ENCODE peak calls at places on chromosome 16, in seven cellular contexts. One of them, this sample, is unnamed.

GRCh38 chr16:988465-989353 is 7.1 kb downstream of the SOX8 start:
- ATAC-seq in activated naive CD8-positive, alpha-beta T cell treated with anti-CD3 and anti-CD28 coated beads, Interleukin-2, amount 10 ng/mL, durations not matched to agents 7 days and 5 days: no peak
- ATAC-seq in stimulated activated naive CD8-positive, alpha-beta T cell treated with anti-CD3 and anti-CD28 coated beads, Interleukin-15, amount 100 ng/mL, for 72 hours: no peak
- ATAC-seq in heart right ventricle: no peak
- ATAC-seq in activated naive CD4-positive, alpha-beta T cell treated with anti-CD3 and anti-CD28 coated beads, Interleukin-2, amount 50 U/mL, for 72 hours: no peak
- ATAC-seq in stimulated activated memory B cell treated with anti-CD40 and anti-IgM and Interleukin-4, amounts not matched to agents 10 μg/mL and 1 μg/mL and 100 μg/mL, for 72 hours: no peak
- ATAC-seq in activated T-cell treated with anti-CD3 and anti-CD28 coated beads, Interleukin-2, amount 50 U/mL, for 4 hours: no peak
- ATAC-seq in this sample: no peak

GRCh38 chr16:78866556-78866955 is 734.0 kb downstream of the MAF start:
- ATAC-seq in activated naive CD8-positive, alpha-beta T cell treated with anti-CD3 and anti-CD28 coated beads, Interleukin-2, amount 10 ng/mL, durations not matched to agents 7 days and 5 days: no peak
- ATAC-seq in stimulated activated naive CD8-positive, alpha-beta T cell treated with anti-CD3 and anti-CD28 coated beads, Interleukin-15, amount 100 ng/mL, for 72 hours: no peak
- ATAC-seq in heart right ventricle: peak; percentile 93
- ATAC-seq in activated naive CD4-positive, alpha-beta T cell treated with anti-CD3 and anti-CD28 coated beads, Interleukin-2, amount 50 U/mL, for 72 hours: no peak
- ATAC-seq in stimulated activated memory B cell treated with anti-CD40 and anti-IgM and Interleukin-4, amounts not matched to agents 10 μg/mL and 1 μg/mL and 100 μg/mL, for 72 hours: no peak
- ATAC-seq in activated T-cell treated with anti-CD3 and anti-CD28 coated beads, Interleukin-2, amount 50 U/mL, for 4 hours: no peak
- ATAC-seq in this sample: no peak

GRCh38 chr16:77491091-77491490 is 56.3 kb upstream of the ADAMTS18 start:
- ATAC-seq in activated naive CD8-positive, alpha-beta T cell treated with anti-CD3 and anti-CD28 coated beads, Interleukin-2, amount 10 ng/mL, durations not matched to agents 7 days and 5 days: no peak
- ATAC-seq in stimulated activated naive CD8-positive, alpha-beta T cell treated with anti-CD3 and anti-CD28 coated beads, Interleukin-15, amount 100 ng/mL, for 72 hours: no peak
- ATAC-seq in heart right ventricle: no peak
- ATAC-seq in activated naive CD4-positive, alpha-beta T cell treated with anti-CD3 and anti-CD28 coated beads, Interleukin-2, amount 50 U/mL, for 72 hours: no peak
- ATAC-seq in stimulated activated memory B cell treated with anti-CD40 and anti-IgM and Interleukin-4, amounts not matched to agents 10 μg/mL and 1 μg/mL and 100 μg/mL, for 72 hours: no peak
- ATAC-seq in activated T-cell treated with anti-CD3 and anti-CD28 coated beads, Interleukin-2, amount 50 U/mL, for 4 hours: no peak
- ATAC-seq in this sample: no peak

GRCh38 chr16:67676516-67676915 is 9.9 kb downstream of the C16orf86 start:
- ATAC-seq in activated naive CD8-positive, alpha-beta T cell treated with anti-CD3 and anti-CD28 coated beads, Interleukin-2, amount 10 ng/mL, durations not matched to agents 7 days and 5 days: no peak
- ATAC-seq in stimulated activated naive CD8-positive, alpha-beta T cell treated with anti-CD3 and anti-CD28 coated beads, Interleukin-15, amount 100 ng/mL, for 72 hours: no peak
- ATAC-seq in heart right ventricle: no peak
- ATAC-seq in activated naive CD4-positive, alpha-beta T cell treated with anti-CD3 and anti-CD28 coated beads, Interleukin-2, amount 50 U/mL, for 72 hours: no peak
- ATAC-seq in stimulated activated memory B cell treated with anti-CD40 and anti-IgM and Interleukin-4, amounts not matched to agents 10 μg/mL and 1 μg/mL and 100 μg/mL, for 72 hours: no peak
- ATAC-seq in activated T-cell treated with anti-CD3 and anti-CD28 coated beads, Interleukin-2, amount 50 U/mL, for 4 hours: no peak
- ATAC-seq in this sample: no peak

GRCh38 chr16:76959166-76959565 is 231.8 kb upstream of the MON1B start:
- ATAC-seq in activated naive CD8-positive, alpha-beta T cell treated with anti-CD3 and anti-CD28 coated beads, Interleukin-2, amount 10 ng/mL, durations not matched to agents 7 days and 5 days: no peak
- ATAC-seq in stimulated activated naive CD8-positive, alpha-beta T cell treated with anti-CD3 and anti-CD28 coated beads, Interleukin-15, amount 100 ng/mL, for 72 hours: no peak
- ATAC-seq in heart right ventricle: no peak
- ATAC-seq in activated naive CD4-positive, alpha-beta T cell treated with anti-CD3 and anti-CD28 coated beads, Interleukin-2, amount 50 U/mL, for 72 hours: no peak
- ATAC-seq in stimulated activated memory B cell treated with anti-CD40 and anti-IgM and Interleukin-4, amounts not matched to agents 10 μg/mL and 1 μg/mL and 100 μg/mL, for 72 hours: no peak
- ATAC-seq in activated T-cell treated with anti-CD3 and anti-CD28 coated beads, Interleukin-2, amount 50 U/mL, for 4 hours: no peak
- ATAC-seq in this sample: no peak

GRCh38 chr16:1874854-1875253 is 2.9 kb upstream of the MEIOB start:
- ATAC-seq in activated naive CD8-positive, alpha-beta T cell treated with anti-CD3 and anti-CD28 coated beads, Interleukin-2, amount 10 ng/mL, durations not matched to agents 7 days and 5 days: no peak
- ATAC-seq in stimulated activated naive CD8-positive, alpha-beta T cell treated with anti-CD3 and anti-CD28 coated beads, Interleukin-15, amount 100 ng/mL, for 72 hours: no peak
- ATAC-seq in heart right ventricle: no peak
- ATAC-seq in activated naive CD4-positive, alpha-beta T cell treated with anti-CD3 and anti-CD28 coated beads, Interleukin-2, amount 50 U/mL, for 72 hours: no peak
- ATAC-seq in stimulated activated memory B cell treated with anti-CD40 and anti-IgM and Interleukin-4, amounts not matched to agents 10 μg/mL and 1 μg/mL and 100 μg/mL, for 72 hours: no peak
- ATAC-seq in activated T-cell treated with anti-CD3 and anti-CD28 coated beads, Interleukin-2, amount 50 U/mL, for 4 hours: no peak
- ATAC-seq in this sample: no peak

GRCh38 chr16:54931041-54931756 is 534 bp downstream of the IRX5 start:
- ATAC-seq in activated naive CD8-positive, alpha-beta T cell treated with anti-CD3 and anti-CD28 coated beads, Interleukin-2, amount 10 ng/mL, durations not matched to agents 7 days and 5 days: no peak
- ATAC-seq in stimulated activated naive CD8-positive, alpha-beta T cell treated with anti-CD3 and anti-CD28 coated beads, Interleukin-15, amount 100 ng/mL, for 72 hours: no peak
- ATAC-seq in heart right ventricle: no peak
- ATAC-seq in activated naive CD4-positive, alpha-beta T cell treated with anti-CD3 and anti-CD28 coated beads, Interleukin-2, amount 50 U/mL, for 72 hours: no peak
- ATAC-seq in stimulated activated memory B cell treated with anti-CD40 and anti-IgM and Interleukin-4, amounts not matched to agents 10 μg/mL and 1 μg/mL and 100 μg/mL, for 72 hours: no peak
- ATAC-seq in activated T-cell treated with anti-CD3 and anti-CD28 coated beads, Interleukin-2, amount 50 U/mL, for 4 hours: no peak
- ATAC-seq in this sample: no peak

GRCh38 chr16:89031715-89032659 is 55.0 kb upstream of the CBFA2T3 start:
- ATAC-seq in activated naive CD8-positive, alpha-beta T cell treated with anti-CD3 and anti-CD28 coated beads, Interleukin-2, amount 10 ng/mL, durations not matched to agents 7 days and 5 days: peak; percentile 90
- ATAC-seq in stimulated activated naive CD8-positive, alpha-beta T cell treated with anti-CD3 and anti-CD28 coated beads, Interleukin-15, amount 100 ng/mL, for 72 hours: peak; percentile 98
- ATAC-seq in heart right ventricle: no peak
- ATAC-seq in activated naive CD4-positive, alpha-beta T cell treated with anti-CD3 and anti-CD28 coated beads, Interleukin-2, amount 50 U/mL, for 72 hours: peak; percentile 97
- ATAC-seq in stimulated activated memory B cell treated with anti-CD40 and anti-IgM and Interleukin-4, amounts not matched to agents 10 μg/mL and 1 μg/mL and 100 μg/mL, for 72 hours: peak; percentile 98
- ATAC-seq in activated T-cell treated with anti-CD3 and anti-CD28 coated beads, Interleukin-2, amount 50 U/mL, for 4 hours: peak; percentile 95
- ATAC-seq in this sample: peak; percentile 66

GRCh38 chr16:89357460-89357859 is 132.9 kb downstream of the ANKRD11 start:
- ATAC-seq in activated naive CD8-positive, alpha-beta T cell treated with anti-CD3 and anti-CD28 coated beads, Interleukin-2, amount 10 ng/mL, durations not matched to agents 7 days and 5 days: no peak
- ATAC-seq in stimulated activated naive CD8-positive, alpha-beta T cell treated with anti-CD3 and anti-CD28 coated beads, Interleukin-15, amount 100 ng/mL, for 72 hours: no peak
- ATAC-seq in heart right ventricle: peak; percentile 43
- ATAC-seq in activated naive CD4-positive, alpha-beta T cell treated with anti-CD3 and anti-CD28 coated beads, Interleukin-2, amount 50 U/mL, for 72 hours: no peak
- ATAC-seq in stimulated activated memory B cell treated with anti-CD40 and anti-IgM and Interleukin-4, amounts not matched to agents 10 μg/mL and 1 μg/mL and 100 μg/mL, for 72 hours: no peak
- ATAC-seq in activated T-cell treated with anti-CD3 and anti-CD28 coated beads, Interleukin-2, amount 50 U/mL, for 4 hours: no peak
- ATAC-seq in this sample: no peak

GRCh38 chr16:1283996-1284592 is 25.3 kb upstream of the UBE2I start:
- ATAC-seq in activated naive CD8-positive, alpha-beta T cell treated with anti-CD3 and anti-CD28 coated beads, Interleukin-2, amount 10 ng/mL, durations not matched to agents 7 days and 5 days: no peak
- ATAC-seq in stimulated activated naive CD8-positive, alpha-beta T cell treated with anti-CD3 and anti-CD28 coated beads, Interleukin-15, amount 100 ng/mL, for 72 hours: no peak
- ATAC-seq in heart right ventricle: no peak
- ATAC-seq in activated naive CD4-positive, alpha-beta T cell treated with anti-CD3 and anti-CD28 coated beads, Interleukin-2, amount 50 U/mL, for 72 hours: no peak
- ATAC-seq in stimulated activated memory B cell treated with anti-CD40 and anti-IgM and Interleukin-4, amounts not matched to agents 10 μg/mL and 1 μg/mL and 100 μg/mL, for 72 hours: no peak
- ATAC-seq in activated T-cell treated with anti-CD3 and anti-CD28 coated beads, Interleukin-2, amount 50 U/mL, for 4 hours: no peak
- ATAC-seq in this sample: no peak

GRCh38 chr16:75333770-75334169 is 82.3 kb upstream of the BCAR1 start:
- ATAC-seq in activated naive CD8-positive, alpha-beta T cell treated with anti-CD3 and anti-CD28 coated beads, Interleukin-2, amount 10 ng/mL, durations not matched to agents 7 days and 5 days: peak; percentile 61
- ATAC-seq in stimulated activated naive CD8-positive, alpha-beta T cell treated with anti-CD3 and anti-CD28 coated beads, Interleukin-15, amount 100 ng/mL, for 72 hours: no peak
- ATAC-seq in heart right ventricle: no peak
- ATAC-seq in activated naive CD4-positive, alpha-beta T cell treated with anti-CD3 and anti-CD28 coated beads, Interleukin-2, amount 50 U/mL, for 72 hours: peak; percentile 28
- ATAC-seq in stimulated activated memory B cell treated with anti-CD40 and anti-IgM and Interleukin-4, amounts not matched to agents 10 μg/mL and 1 μg/mL and 100 μg/mL, for 72 hours: no peak
- ATAC-seq in activated T-cell treated with anti-CD3 and anti-CD28 coated beads, Interleukin-2, amount 50 U/mL, for 4 hours: no peak
- ATAC-seq in this sample: no peak

GRCh38 chr16:68214726-68215125 is 21.2 kb downstream of the ESRP2 start:
- ATAC-seq in activated naive CD8-positive, alpha-beta T cell treated with anti-CD3 and anti-CD28 coated beads, Interleukin-2, amount 10 ng/mL, durations not matched to agents 7 days and 5 days: no peak
- ATAC-seq in stimulated activated naive CD8-positive, alpha-beta T cell treated with anti-CD3 and anti-CD28 coated beads, Interleukin-15, amount 100 ng/mL, for 72 hours: no peak
- ATAC-seq in heart right ventricle: no peak
- ATAC-seq in activated naive CD4-positive, alpha-beta T cell treated with anti-CD3 and anti-CD28 coated beads, Interleukin-2, amount 50 U/mL, for 72 hours: no peak
- ATAC-seq in stimulated activated memory B cell treated with anti-CD40 and anti-IgM and Interleukin-4, amounts not matched to agents 10 μg/mL and 1 μg/mL and 100 μg/mL, for 72 hours: no peak
- ATAC-seq in activated T-cell treated with anti-CD3 and anti-CD28 coated beads, Interleukin-2, amount 50 U/mL, for 4 hours: no peak
- ATAC-seq in this sample: no peak

GRCh38 chr16:63289834-63290460 is 1253.7 kb upstream of the CDH8 start:
- ATAC-seq in activated naive CD8-positive, alpha-beta T cell treated with anti-CD3 and anti-CD28 coated beads, Interleukin-2, amount 10 ng/mL, durations not matched to agents 7 days and 5 days: no peak
- ATAC-seq in stimulated activated naive CD8-positive, alpha-beta T cell treated with anti-CD3 and anti-CD28 coated beads, Interleukin-15, amount 100 ng/mL, for 72 hours: no peak
- ATAC-seq in heart right ventricle: peak; percentile 88
- ATAC-seq in activated naive CD4-positive, alpha-beta T cell treated with anti-CD3 and anti-CD28 coated beads, Interleukin-2, amount 50 U/mL, for 72 hours: no peak
- ATAC-seq in stimulated activated memory B cell treated with anti-CD40 and anti-IgM and Interleukin-4, amounts not matched to agents 10 μg/mL and 1 μg/mL and 100 μg/mL, for 72 hours: no peak
- ATAC-seq in activated T-cell treated with anti-CD3 and anti-CD28 coated beads, Interleukin-2, amount 50 U/mL, for 4 hours: no peak
- ATAC-seq in this sample: no peak

GRCh38 chr16:9206156-9206555 is 114.7 kb downstream of the HAPSTR1 start:
- ATAC-seq in activated naive CD8-positive, alpha-beta T cell treated with anti-CD3 and anti-CD28 coated beads, Interleukin-2, amount 10 ng/mL, durations not matched to agents 7 days and 5 days: no peak
- ATAC-seq in stimulated activated naive CD8-positive, alpha-beta T cell treated with anti-CD3 and anti-CD28 coated beads, Interleukin-15, amount 100 ng/mL, for 72 hours: no peak
- ATAC-seq in heart right ventricle: no peak
- ATAC-seq in activated naive CD4-positive, alpha-beta T cell treated with anti-CD3 and anti-CD28 coated beads, Interleukin-2, amount 50 U/mL, for 72 hours: no peak
- ATAC-seq in stimulated activated memory B cell treated with anti-CD40 and anti-IgM and Interleukin-4, amounts not matched to agents 10 μg/mL and 1 μg/mL and 100 μg/mL, for 72 hours: no peak
- ATAC-seq in activated T-cell treated with anti-CD3 and anti-CD28 coated beads, Interleukin-2, amount 50 U/mL, for 4 hours: no peak
- ATAC-seq in this sample: no peak

GRCh38 chr16:450385-450784 is 24.9 kb downstream of the RAB11FIP3 start:
- ATAC-seq in activated naive CD8-positive, alpha-beta T cell treated with anti-CD3 and anti-CD28 coated beads, Interleukin-2, amount 10 ng/mL, durations not matched to agents 7 days and 5 days: no peak
- ATAC-seq in stimulated activated naive CD8-positive, alpha-beta T cell treated with anti-CD3 and anti-CD28 coated beads, Interleukin-15, amount 100 ng/mL, for 72 hours: no peak
- ATAC-seq in heart right ventricle: no peak
- ATAC-seq in activated naive CD4-positive, alpha-beta T cell treated with anti-CD3 and anti-CD28 coated beads, Interleukin-2, amount 50 U/mL, for 72 hours: no peak
- ATAC-seq in stimulated activated memory B cell treated with anti-CD40 and anti-IgM and Interleukin-4, amounts not matched to agents 10 μg/mL and 1 μg/mL and 100 μg/mL, for 72 hours: peak; percentile 84
- ATAC-seq in activated T-cell treated with anti-CD3 and anti-CD28 coated beads, Interleukin-2, amount 50 U/mL, for 4 hours: no peak
- ATAC-seq in this sample: no peak

GRCh38 chr16:58533751-58534470 is 18.6 kb downstream of the SETD6 start:
- ATAC-seq in activated naive CD8-positive, alpha-beta T cell treated with anti-CD3 and anti-CD28 coated beads, Interleukin-2, amount 10 ng/mL, durations not matched to agents 7 days and 5 days: no peak
- ATAC-seq in stimulated activated naive CD8-positive, alpha-beta T cell treated with anti-CD3 and anti-CD28 coated beads, Interleukin-15, amount 100 ng/mL, for 72 hours: no peak
- ATAC-seq in heart right ventricle: peak; percentile 79
- ATAC-seq in activated naive CD4-positive, alpha-beta T cell treated with anti-CD3 and anti-CD28 coated beads, Interleukin-2, amount 50 U/mL, for 72 hours: no peak
- ATAC-seq in stimulated activated memory B cell treated with anti-CD40 and anti-IgM and Interleukin-4, amounts not matched to agents 10 μg/mL and 1 μg/mL and 100 μg/mL, for 72 hours: no peak
- ATAC-seq in activated T-cell treated with anti-CD3 and anti-CD28 coated beads, Interleukin-2, amount 50 U/mL, for 4 hours: no peak
- ATAC-seq in this sample: no peak

GRCh38 chr16:68493412-68494070 is 45.2 kb upstream of the SMPD3 start:
- ATAC-seq in activated naive CD8-positive, alpha-beta T cell treated with anti-CD3 and anti-CD28 coated beads, Interleukin-2, amount 10 ng/mL, durations not matched to agents 7 days and 5 days: no peak
- ATAC-seq in stimulated activated naive CD8-positive, alpha-beta T cell treated with anti-CD3 and anti-CD28 coated beads, Interleukin-15, amount 100 ng/mL, for 72 hours: no peak
- ATAC-seq in heart right ventricle: peak; percentile 40
- ATAC-seq in activated naive CD4-positive, alpha-beta T cell treated with anti-CD3 and anti-CD28 coated beads, Interleukin-2, amount 50 U/mL, for 72 hours: no peak
- ATAC-seq in stimulated activated memory B cell treated with anti-CD40 and anti-IgM and Interleukin-4, amounts not matched to agents 10 μg/mL and 1 μg/mL and 100 μg/mL, for 72 hours: no peak
- ATAC-seq in activated T-cell treated with anti-CD3 and anti-CD28 coated beads, Interleukin-2, amount 50 U/mL, for 4 hours: no peak
- ATAC-seq in this sample: no peak

GRCh38 chr16:67185003-67185865 is 1.5 kb upstream of the MATCAP1 start:
- ATAC-seq in activated naive CD8-positive, alpha-beta T cell treated with anti-CD3 and anti-CD28 coated beads, Interleukin-2, amount 10 ng/mL, durations not matched to agents 7 days and 5 days: peak; percentile 24
- ATAC-seq in stimulated activated naive CD8-positive, alpha-beta T cell treated with anti-CD3 and anti-CD28 coated beads, Interleukin-15, amount 100 ng/mL, for 72 hours: peak; percentile 50
- ATAC-seq in heart right ventricle: peak; percentile 48
- ATAC-seq in activated naive CD4-positive, alpha-beta T cell treated with anti-CD3 and anti-CD28 coated beads, Interleukin-2, amount 50 U/mL, for 72 hours: no peak
- ATAC-seq in stimulated activated memory B cell treated with anti-CD40 and anti-IgM and Interleukin-4, amounts not matched to agents 10 μg/mL and 1 μg/mL and 100 μg/mL, for 72 hours: peak; percentile 52
- ATAC-seq in activated T-cell treated with anti-CD3 and anti-CD28 coated beads, Interleukin-2, amount 50 U/mL, for 4 hours: peak; percentile 25
- ATAC-seq in this sample: peak; percentile 45

GRCh38 chr16:58499615-58500328 is at the start of gene NDRG4:
- ATAC-seq in activated naive CD8-positive, alpha-beta T cell treated with anti-CD3 and anti-CD28 coated beads, Interleukin-2, amount 10 ng/mL, durations not matched to agents 7 days and 5 days: peak; percentile 80
- ATAC-seq in stimulated activated naive CD8-positive, alpha-beta T cell treated with anti-CD3 and anti-CD28 coated beads, Interleukin-15, amount 100 ng/mL, for 72 hours: peak; percentile 55
- ATAC-seq in heart right ventricle: peak; percentile 19
- ATAC-seq in activated naive CD4-positive, alpha-beta T cell treated with anti-CD3 and anti-CD28 coated beads, Interleukin-2, amount 50 U/mL, for 72 hours: peak; percentile 25
- ATAC-seq in stimulated activated memory B cell treated with anti-CD40 and anti-IgM and Interleukin-4, amounts not matched to agents 10 μg/mL and 1 μg/mL and 100 μg/mL, for 72 hours: peak; percentile 59
- ATAC-seq in activated T-cell treated with anti-CD3 and anti-CD28 coated beads, Interleukin-2, amount 50 U/mL, for 4 hours: peak; percentile 53
- ATAC-seq in this sample: peak; percentile 26

GRCh38 chr16:88297178-88297720 is 85.5 kb upstream of the ZNF469 start:
- ATAC-seq in activated naive CD8-positive, alpha-beta T cell treated with anti-CD3 and anti-CD28 coated beads, Interleukin-2, amount 10 ng/mL, durations not matched to agents 7 days and 5 days: no peak
- ATAC-seq in stimulated activated naive CD8-positive, alpha-beta T cell treated with anti-CD3 and anti-CD28 coated beads, Interleukin-15, amount 100 ng/mL, for 72 hours: no peak
- ATAC-seq in heart right ventricle: no peak
- ATAC-seq in activated naive CD4-positive, alpha-beta T cell treated with anti-CD3 and anti-CD28 coated beads, Interleukin-2, amount 50 U/mL, for 72 hours: no peak
- ATAC-seq in stimulated activated memory B cell treated with anti-CD40 and anti-IgM and Interleukin-4, amounts not matched to agents 10 μg/mL and 1 μg/mL and 100 μg/mL, for 72 hours: no peak
- ATAC-seq in activated T-cell treated with anti-CD3 and anti-CD28 coated beads, Interleukin-2, amount 50 U/mL, for 4 hours: no peak
- ATAC-seq in this sample: no peak

GRCh38 chr16:67917852-67918236 is 13.8 kb downstream of the CTRL start:
- ATAC-seq in activated naive CD8-positive, alpha-beta T cell treated with anti-CD3 and anti-CD28 coated beads, Interleukin-2, amount 10 ng/mL, durations not matched to agents 7 days and 5 days: peak; percentile 82
- ATAC-seq in stimulated activated naive CD8-positive, alpha-beta T cell treated with anti-CD3 and anti-CD28 coated beads, Interleukin-15, amount 100 ng/mL, for 72 hours: peak; percentile 100
- ATAC-seq in heart right ventricle: peak; percentile 36
- ATAC-seq in activated naive CD4-positive, alpha-beta T cell treated with anti-CD3 and anti-CD28 coated beads, Interleukin-2, amount 50 U/mL, for 72 hours: peak; percentile 100
- ATAC-seq in stimulated activated memory B cell treated with anti-CD40 and anti-IgM and Interleukin-4, amounts not matched to agents 10 μg/mL and 1 μg/mL and 100 μg/mL, for 72 hours: no peak
- ATAC-seq in activated T-cell treated with anti-CD3 and anti-CD28 coated beads, Interleukin-2, amount 50 U/mL, for 4 hours: peak; percentile 100
- ATAC-seq in this sample: peak; percentile 61

GRCh38 chr16:4994719-4995434 is 36.7 kb downstream of the SEC14L5 start:
- ATAC-seq in activated naive CD8-positive, alpha-beta T cell treated with anti-CD3 and anti-CD28 coated beads, Interleukin-2, amount 10 ng/mL, durations not matched to agents 7 days and 5 days: no peak
- ATAC-seq in stimulated activated naive CD8-positive, alpha-beta T cell treated with anti-CD3 and anti-CD28 coated beads, Interleukin-15, amount 100 ng/mL, for 72 hours: no peak
- ATAC-seq in heart right ventricle: no peak
- ATAC-seq in activated naive CD4-positive, alpha-beta T cell treated with anti-CD3 and anti-CD28 coated beads, Interleukin-2, amount 50 U/mL, for 72 hours: no peak
- ATAC-seq in stimulated activated memory B cell treated with anti-CD40 and anti-IgM and Interleukin-4, amounts not matched to agents 10 μg/mL and 1 μg/mL and 100 μg/mL, for 72 hours: no peak
- ATAC-seq in activated T-cell treated with anti-CD3 and anti-CD28 coated beads, Interleukin-2, amount 50 U/mL, for 4 hours: no peak
- ATAC-seq in this sample: no peak

GRCh38 chr16:84995666-84996065 is 15.7 kb downstream of the ZDHHC7 start:
- ATAC-seq in activated naive CD8-positive, alpha-beta T cell treated with anti-CD3 and anti-CD28 coated beads, Interleukin-2, amount 10 ng/mL, durations not matched to agents 7 days and 5 days: no peak
- ATAC-seq in stimulated activated naive CD8-positive, alpha-beta T cell treated with anti-CD3 and anti-CD28 coated beads, Interleukin-15, amount 100 ng/mL, for 72 hours: no peak
- ATAC-seq in heart right ventricle: no peak
- ATAC-seq in activated naive CD4-positive, alpha-beta T cell treated with anti-CD3 and anti-CD28 coated beads, Interleukin-2, amount 50 U/mL, for 72 hours: no peak
- ATAC-seq in stimulated activated memory B cell treated with anti-CD40 and anti-IgM and Interleukin-4, amounts not matched to agents 10 μg/mL and 1 μg/mL and 100 μg/mL, for 72 hours: no peak
- ATAC-seq in activated T-cell treated with anti-CD3 and anti-CD28 coated beads, Interleukin-2, amount 50 U/mL, for 4 hours: no peak
- ATAC-seq in this sample: no peak

GRCh38 chr16:8912793-8913192 is 30.6 kb downstream of the LITAFD start:
- ATAC-seq in activated naive CD8-positive, alpha-beta T cell treated with anti-CD3 and anti-CD28 coated beads, Interleukin-2, amount 10 ng/mL, durations not matched to agents 7 days and 5 days: no peak
- ATAC-seq in stimulated activated naive CD8-positive, alpha-beta T cell treated with anti-CD3 and anti-CD28 coated beads, Interleukin-15, amount 100 ng/mL, for 72 hours: no peak
- ATAC-seq in heart right ventricle: no peak
- ATAC-seq in activated naive CD4-positive, alpha-beta T cell treated with anti-CD3 and anti-CD28 coated beads, Interleukin-2, amount 50 U/mL, for 72 hours: no peak
- ATAC-seq in stimulated activated memory B cell treated with anti-CD40 and anti-IgM and Interleukin-4, amounts not matched to agents 10 μg/mL and 1 μg/mL and 100 μg/mL, for 72 hours: no peak
- ATAC-seq in activated T-cell treated with anti-CD3 and anti-CD28 coated beads, Interleukin-2, amount 50 U/mL, for 4 hours: no peak
- ATAC-seq in this sample: no peak

GRCh38 chr16:31141489-31142108 is 6.1 kb upstream of the PRSS8 start:
- ATAC-seq in activated naive CD8-positive, alpha-beta T cell treated with anti-CD3 and anti-CD28 coated beads, Interleukin-2, amount 10 ng/mL, durations not matched to agents 7 days and 5 days: no peak
- ATAC-seq in stimulated activated naive CD8-positive, alpha-beta T cell treated with anti-CD3 and anti-CD28 coated beads, Interleukin-15, amount 100 ng/mL, for 72 hours: no peak
- ATAC-seq in heart right ventricle: peak; percentile 3
- ATAC-seq in activated naive CD4-positive, alpha-beta T cell treated with anti-CD3 and anti-CD28 coated beads, Interleukin-2, amount 50 U/mL, for 72 hours: peak; percentile 1
- ATAC-seq in stimulated activated memory B cell treated with anti-CD40 and anti-IgM and Interleukin-4, amounts not matched to agents 10 μg/mL and 1 μg/mL and 100 μg/mL, for 72 hours: no peak
- ATAC-seq in activated T-cell treated with anti-CD3 and anti-CD28 coated beads, Interleukin-2, amount 50 U/mL, for 4 hours: no peak
- ATAC-seq in this sample: peak; percentile 11